ENCODE peak calls at places on chromosomes 11 and 22, in seven cellular contexts. G is NCI-H345; K is caudate nucleus; C is activated CD4-positive, CD25-positive, alpha-beta regulatory T cell; H is NCI-H2029; W is MCF 10A; E is GM10248. Q is an unnamed sample.

GRCh38 chr11:57539342-57539741 is 1.9 kb downstream of the SMTNL1 start:
- DNase-seq in G (no peak), K (no peak), C (no peak), H (no peak), W (no peak), E (no peak), Q (no peak)

GRCh38 chr11:1568451-1568911 is 3.6 kb downstream of the DUSP8 start:
- DNase-seq in G (peak; percentile 79), K (peak; percentile 54), C (no peak), H (no peak), W (no peak), E (no peak), Q (no peak)

GRCh38 chr11:117179048-117179999 is 781 bp downstream of the SIDT2 start:
- DNase-seq in G (peak; percentile 44), K (peak; percentile 11), C (no peak), H (no peak), W (no peak), E (peak; percentile 61), Q (no peak)

GRCh38 chr22:32996702-32997101 is 61.5 kb downstream of the SYN3 start:
- DNase-seq in G (no peak), K (no peak), C (no peak), H (no peak), W (peak; percentile 88), E (no peak), Q (no peak)

GRCh38 chr22:17102297-17102667 is 17.5 kb downstream of the IL17RA start:
- DNase-seq in G (no peak), K (no peak), C (no peak), H (no peak), W (no peak), E (no peak), Q (no peak)

GRCh38 chr22:46908641-46909107 is 146.2 kb downstream of the TBC1D22A start:
- DNase-seq in G (no peak), K (no peak), C (no peak), H (no peak), W (no peak), E (no peak), Q (no peak)

GRCh38 chr11:123707606-123708205 is 33.8 kb downstream of the ZNF202 start:
- DNase-seq in G (peak; percentile 80), K (peak; percentile 25), C (no peak), H (peak; percentile 61), W (peak; percentile 78), E (peak; percentile 57), Q (no peak)

GRCh38 chr11:119518746-119519382 is 95.9 kb upstream of the THY1 start:
- DNase-seq in G (no peak), K (no peak), C (no peak), H (no peak), W (peak; percentile 62), E (no peak), Q (no peak)

GRCh38 chr11:88329563-88330250 is 7.8 kb downstream of the CTSC start:
- DNase-seq in G (no peak), K (no peak), C (no peak), H (no peak), W (no peak), E (no peak), Q (no peak)

GRCh38 chr11:69249641-69250502 is 44.1 kb upstream of the MYEOV start:
- DNase-seq in G (peak; percentile 40), K (no peak), C (no peak), H (no peak), W (peak; percentile 7), E (no peak), Q (no peak)

Q was measured in anterior cingulate cortex.